ENCODE peak calls at places on chromosome 6, in four cellular contexts. B is AG09309, Z is hippocampal formation, P is HuH-7.5. A is an unnamed sample.

GRCh38 chr6:21594427-21595264 is 1.1 kb downstream of the SOX4 start:
- DNase-seq in P (no peak), B (no peak), Z (peak), A (no peak)

GRCh38 chr6:100426689-100427338 is 37.9 kb downstream of the SIM1 start:
- DNase-seq in B (no peak), Z (no peak), P (no peak), A (no peak)

GRCh38 chr6:11538049-11538798 is 675 bp downstream of the TMEM170B start:
- DNase-seq in B (no peak), P (peak), Z (no peak), A (no peak)

GRCh38 chr6:10426781-10427279 is 12.0 kb upstream of the TFAP2A start:
- DNase-seq in P (no peak), Z (no peak), B (no peak), A (no peak)

GRCh38 chr6:40904583-40905194 is 134.3 kb downstream of the UNC5CL start:
- DNase-seq in Z (no peak), B (no peak), P (no peak), A (no peak)

GRCh38 chr6:109428889-109429477 is 11.4 kb downstream of the PPIL6 start:
- DNase-seq in Z (no peak), P (no peak), B (peak), A (peak)

GRCh38 chr6:157434349-157435016 is 53.5 kb downstream of the ZDHHC14 start:
- DNase-seq in P (no peak), Z (no peak), B (peak), A (peak)

GRCh38 chr6:57256541-57256940 is 34.4 kb upstream of the RAB23 start:
- DNase-seq in Z (no peak), B (no peak), P (no peak), A (no peak)

GRCh38 chr6:158143700-158144099 is 24.4 kb downstream of the SERAC1 start:
- DNase-seq in P (no peak), Z (no peak), B (no peak), A (no peak)

A was measured in AG09319.